ENCODE peak calls at places on chromosomes 7 and 10, in six cellular contexts. One of them, this sample, is unnamed.

GRCh38 chr7:99102809-99103690 is 40.9 kb downstream of the SMURF1 start:
- DNase-seq in tibial artery: no peak
- DNase-seq in caudate nucleus: no peak
- DNase-seq in A549: peak
- DNase-seq in left ventricle myocardium inferior: no peak
- DNase-seq in prostate gland: no peak
- DNase-seq in this sample: no peak

GRCh38 chr10:131085586-131085860 is 226.0 kb downstream of the TCERG1L start:
- DNase-seq in tibial artery: no peak
- DNase-seq in caudate nucleus: no peak
- DNase-seq in A549: no peak
- DNase-seq in prostate gland: no peak
- DNase-seq in left ventricle myocardium inferior: no peak
- DNase-seq in this sample: no peak

GRCh38 chr7:47763063-47763974 is 181.4 kb upstream of the TNS3 start:
- DNase-seq in left ventricle myocardium inferior: no peak
- DNase-seq in A549: peak
- DNase-seq in caudate nucleus: no peak
- DNase-seq in prostate gland: no peak
- DNase-seq in tibial artery: no peak
- DNase-seq in this sample: no peak

GRCh38 chr10:35600193-35600592 is 4.9 kb upstream of the GJD4 start:
- DNase-seq in A549: peak
- DNase-seq in left ventricle myocardium inferior: no peak
- DNase-seq in caudate nucleus: no peak
- DNase-seq in prostate gland: no peak
- DNase-seq in tibial artery: no peak
- DNase-seq in this sample: no peak

GRCh38 chr7:30561389-30561788 is 33.3 kb upstream of the GARS1 start:
- DNase-seq in prostate gland: no peak
- DNase-seq in caudate nucleus: no peak
- DNase-seq in A549: no peak
- DNase-seq in left ventricle myocardium inferior: no peak
- DNase-seq in tibial artery: peak
- DNase-seq in this sample: no peak

GRCh38 chr10:84156768-84157167 is 16.8 kb upstream of the GPR15LG start:
- DNase-seq in A549: no peak
- DNase-seq in caudate nucleus: no peak
- DNase-seq in prostate gland: no peak
- DNase-seq in tibial artery: no peak
- DNase-seq in left ventricle myocardium inferior: no peak
- DNase-seq in this sample: no peak

GRCh38 chr7:77456711-77457110 is 40.6 kb upstream of the GSAP start:
- DNase-seq in A549: no peak
- DNase-seq in caudate nucleus: no peak
- DNase-seq in left ventricle myocardium inferior: no peak
- DNase-seq in prostate gland: no peak
- DNase-seq in tibial artery: no peak
- DNase-seq in this sample: no peak

GRCh38 chr7:142791502-142791901 is 20.7 kb downstream of the PRSS2 start:
- DNase-seq in left ventricle myocardium inferior: no peak
- DNase-seq in caudate nucleus: no peak
- DNase-seq in prostate gland: no peak
- DNase-seq in tibial artery: no peak
- DNase-seq in A549: no peak
- DNase-seq in this sample: no peak

GRCh38 chr7:64307254-64308018 is 6.3 kb upstream of the ZNF736 start:
- DNase-seq in tibial artery: peak
- DNase-seq in caudate nucleus: peak
- DNase-seq in left ventricle myocardium inferior: peak
- DNase-seq in prostate gland: peak
- DNase-seq in A549: no peak
- DNase-seq in this sample: peak

GRCh38 chr7:90495241-90495640 is 25.8 kb downstream of the PTTG1IP2 start:
- DNase-seq in tibial artery: no peak
- DNase-seq in prostate gland: no peak
- DNase-seq in A549: no peak
- DNase-seq in caudate nucleus: no peak
- DNase-seq in left ventricle myocardium inferior: no peak
- DNase-seq in this sample: no peak

GRCh38 chr7:107167483-107168232 is 1.1 kb upstream of the HBP1 start:
- DNase-seq in left ventricle myocardium inferior: peak
- DNase-seq in caudate nucleus: peak
- DNase-seq in tibial artery: no peak
- DNase-seq in prostate gland: peak
- DNase-seq in A549: peak
- DNase-seq in this sample: no peak

GRCh38 chr10:78817804-78818203 is 251.0 kb upstream of the ZMIZ1 start:
- DNase-seq in left ventricle myocardium inferior: no peak
- DNase-seq in A549: no peak
- DNase-seq in prostate gland: no peak
- DNase-seq in caudate nucleus: no peak
- DNase-seq in tibial artery: no peak
- DNase-seq in this sample: no peak

GRCh38 chr7:128910569-128910945 is at the start of gene KCP:
- DNase-seq in tibial artery: no peak
- DNase-seq in A549: no peak
- DNase-seq in caudate nucleus: no peak
- DNase-seq in left ventricle myocardium inferior: no peak
- DNase-seq in prostate gland: no peak
- DNase-seq in this sample: no peak

GRCh38 chr10:12741255-12741915 is 260.1 kb downstream of the CCDC3 start:
- DNase-seq in A549: no peak
- DNase-seq in left ventricle myocardium inferior: peak
- DNase-seq in tibial artery: peak
- DNase-seq in caudate nucleus: no peak
- DNase-seq in prostate gland: no peak
- DNase-seq in this sample: no peak

GRCh38 chr10:42836771-42837468 is 54.3 kb downstream of the BMS1 start:
- DNase-seq in left ventricle myocardium inferior: no peak
- DNase-seq in prostate gland: no peak
- DNase-seq in caudate nucleus: no peak
- DNase-seq in A549: peak
- DNase-seq in tibial artery: no peak
- DNase-seq in this sample: no peak

DNA sequence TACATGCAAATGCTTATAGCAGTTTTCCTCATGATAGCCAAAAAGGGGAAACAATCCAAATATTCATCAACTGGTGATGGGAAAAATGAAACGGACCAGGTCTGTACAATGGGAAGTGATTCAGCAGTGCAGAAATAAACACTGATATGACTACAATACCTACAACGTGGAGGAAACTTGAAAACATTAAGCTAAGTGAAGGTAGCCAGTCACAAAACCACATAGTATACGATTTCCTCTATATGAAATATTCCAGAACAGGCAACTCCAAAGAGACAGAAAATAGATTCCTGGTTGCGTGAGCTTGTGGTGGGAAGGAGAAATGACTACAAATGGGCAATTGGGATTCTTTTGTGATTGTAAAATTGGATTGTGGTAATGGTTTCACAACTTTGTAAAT is 263.1 kb upstream of the PITRM1 start:
- DNase-seq in left ventricle myocardium inferior: no peak
- DNase-seq in prostate gland: no peak
- DNase-seq in tibial artery: no peak
- DNase-seq in A549: no peak
- DNase-seq in caudate nucleus: no peak
- DNase-seq in this sample: no peak
- H3K27ac ChIP-seq in left ventricle myocardium inferior: peak
- H3K27ac ChIP-seq in prostate gland: no peak
- H3K27ac ChIP-seq in tibial artery: no peak
- H3K27ac ChIP-seq in A549: no peak
- H3K27ac ChIP-seq in caudate nucleus: no peak
- H3K27ac ChIP-seq in this sample: no peak

GRCh38 chr7:150374472-150374871 is 4.7 kb upstream of the ZNF775 start:
- DNase-seq in caudate nucleus: no peak
- DNase-seq in A549: no peak
- DNase-seq in tibial artery: no peak
- DNase-seq in prostate gland: no peak
- DNase-seq in left ventricle myocardium inferior: no peak
- DNase-seq in this sample: no peak

GRCh38 chr7:150376560-150376959 is 2.6 kb upstream of the ZNF775 start:
- DNase-seq in A549: no peak
- DNase-seq in caudate nucleus: no peak
- DNase-seq in tibial artery: no peak
- DNase-seq in prostate gland: no peak
- DNase-seq in left ventricle myocardium inferior: no peak
- DNase-seq in this sample: no peak

GRCh38 chr7:150374026-150374425 is 5.1 kb upstream of the ZNF775 start:
- DNase-seq in left ventricle myocardium inferior: no peak
- DNase-seq in tibial artery: no peak
- DNase-seq in caudate nucleus: no peak
- DNase-seq in A549: no peak
- DNase-seq in prostate gland: no peak
- DNase-seq in this sample: no peak

GRCh38 chr7:150377116-150377979 is 1.8 kb upstream of the ZNF775 start:
- DNase-seq in A549: no peak
- DNase-seq in caudate nucleus: no peak
- DNase-seq in tibial artery: no peak
- DNase-seq in left ventricle myocardium inferior: no peak
- DNase-seq in prostate gland: no peak
- DNase-seq in this sample: no peak

DNA sequence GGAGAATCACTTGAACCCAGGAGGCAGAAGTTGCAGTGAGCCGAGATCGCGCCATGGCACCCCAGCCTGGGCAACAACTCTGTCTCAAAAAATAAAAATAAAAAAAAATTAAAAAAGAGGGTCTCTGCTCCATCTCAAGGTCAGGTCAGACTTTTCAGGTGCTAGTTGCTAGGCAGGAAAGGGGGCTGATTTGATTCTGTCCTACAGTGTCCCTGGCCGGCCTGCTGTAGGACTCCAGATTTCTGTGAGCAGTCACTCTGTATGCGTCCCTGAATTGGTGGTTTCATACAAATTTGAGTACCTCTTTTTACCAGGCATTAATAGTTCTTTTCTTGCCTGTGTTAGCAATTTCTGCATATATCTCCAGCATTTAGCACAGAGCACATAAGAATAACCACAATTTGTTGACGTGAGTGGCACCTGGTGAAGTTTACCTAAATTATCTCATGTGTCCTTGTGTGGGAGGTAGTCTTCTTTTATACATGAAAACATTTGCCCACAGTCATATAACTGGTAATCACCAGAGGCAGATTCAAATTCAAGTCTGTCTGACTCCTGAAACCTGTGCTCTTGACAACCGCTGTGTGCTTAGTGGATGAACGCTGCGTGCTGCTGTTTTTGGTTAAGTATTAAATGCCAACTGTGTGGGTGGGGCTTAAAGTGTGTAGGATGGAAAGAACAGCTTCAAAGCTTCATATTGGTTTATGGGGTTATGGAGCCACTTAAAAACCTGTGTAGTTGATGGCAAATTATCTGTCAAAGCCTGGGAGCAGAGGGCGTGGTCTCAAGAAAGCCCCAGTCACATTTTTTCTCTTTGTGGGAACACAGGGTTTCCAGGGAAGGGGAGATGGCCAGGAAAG is 3.2 kb upstream of the ZNF775 start:
- DNase-seq in A549: no peak
- DNase-seq in tibial artery: no peak
- DNase-seq in prostate gland: no peak
- DNase-seq in caudate nucleus: no peak
- DNase-seq in left ventricle myocardium inferior: no peak
- DNase-seq in this sample: no peak
- H3K27ac ChIP-seq in A549: no peak
- H3K27ac ChIP-seq in tibial artery: no peak
- H3K27ac ChIP-seq in prostate gland: no peak
- H3K27ac ChIP-seq in caudate nucleus: no peak
- H3K27ac ChIP-seq in left ventricle myocardium inferior: no peak
- H3K27ac ChIP-seq in this sample: no peak

DNA sequence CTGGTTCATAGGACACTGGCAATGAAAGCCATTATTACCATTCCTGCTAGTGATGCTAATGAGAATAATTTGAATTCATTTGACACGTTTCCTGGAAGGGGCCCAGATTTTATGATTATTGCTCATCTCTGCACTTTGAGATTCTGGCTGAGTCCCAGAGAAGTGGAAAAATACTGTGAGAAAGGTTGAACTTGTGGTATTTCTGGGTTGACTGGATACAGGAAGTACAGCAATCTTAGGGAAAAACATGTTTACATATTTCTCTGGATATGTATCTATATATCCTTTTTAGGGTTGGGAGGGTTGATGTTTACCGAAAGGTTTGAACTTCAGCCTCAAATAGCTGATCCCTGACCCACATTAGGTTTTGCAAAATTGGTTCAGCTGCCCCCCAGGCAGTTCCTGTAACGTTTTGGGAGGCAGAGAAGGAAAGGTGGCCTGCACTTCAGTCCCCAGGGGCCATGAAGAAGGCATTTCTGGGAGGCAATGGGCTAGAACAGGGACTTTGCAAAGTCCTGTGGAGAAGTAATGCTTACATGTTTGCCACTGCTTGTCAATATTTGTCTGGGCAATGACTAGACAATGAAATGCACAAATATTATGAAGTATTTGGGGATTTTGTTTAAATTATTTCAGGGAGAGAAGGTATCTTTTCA is 253.7 kb upstream of the PITRM1 start:
- DNase-seq in left ventricle myocardium inferior: no peak
- DNase-seq in caudate nucleus: no peak
- DNase-seq in prostate gland: no peak
- DNase-seq in A549: peak
- DNase-seq in tibial artery: no peak
- DNase-seq in this sample: no peak
- H3K27ac ChIP-seq in left ventricle myocardium inferior: peak
- H3K27ac ChIP-seq in caudate nucleus: no peak
- H3K27ac ChIP-seq in prostate gland: no peak
- H3K27ac ChIP-seq in A549: peak
- H3K27ac ChIP-seq in tibial artery: peak
- H3K27ac ChIP-seq in this sample: peak

DNA sequence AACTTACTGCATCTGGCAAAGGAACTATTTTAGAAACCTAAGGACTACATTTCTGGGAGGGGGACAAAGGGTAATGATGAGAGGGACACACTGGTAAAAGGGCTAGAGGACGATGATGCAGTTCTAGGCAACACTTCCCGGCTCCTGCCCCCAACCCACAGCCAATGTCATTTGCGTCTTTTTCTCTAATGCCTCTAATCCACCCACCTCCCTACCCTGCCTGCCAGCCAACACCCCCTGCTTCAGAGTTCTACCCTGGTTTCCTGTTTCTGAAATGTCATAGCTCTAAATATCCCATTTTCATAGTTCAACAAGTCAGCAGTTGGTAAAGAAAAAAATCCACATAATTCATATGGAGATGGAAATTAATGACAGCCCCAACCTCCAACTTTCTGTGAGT is 79.0 kb downstream of the KIAA1549 start:
- DNase-seq in tibial artery: no peak
- DNase-seq in left ventricle myocardium inferior: no peak
- DNase-seq in caudate nucleus: no peak
- DNase-seq in prostate gland: no peak
- DNase-seq in A549: no peak
- DNase-seq in this sample: no peak
- H3K27ac ChIP-seq in tibial artery: no peak
- H3K27ac ChIP-seq in left ventricle myocardium inferior: no peak
- H3K27ac ChIP-seq in caudate nucleus: no peak
- H3K27ac ChIP-seq in prostate gland: no peak
- H3K27ac ChIP-seq in A549: no peak
- H3K27ac ChIP-seq in this sample: no peak

This sample was measured in esophagus muscularis mucosa.